ENCODE peak calls at places on chromosomes 5 and 9, in six cellular contexts. B, U, O, H, P and M are unnamed samples.
A peak's percentile ranks its signal among the peaks of the same experiment; 100 is the strongest.

GRCh38 chr9:75664597-75664996 is 225.9 kb upstream of the PCSK5 start:
- DNase-seq in B (no peak), U (peak; percentile 15), O (no peak), H (no peak), P (no peak), M (no peak)

GRCh38 chr9:35481347-35481975 is 8.4 kb upstream of the RUSC2 start:
- DNase-seq in B (no peak), U (peak; percentile 54), O (peak; percentile 87), H (no peak), P (no peak), M (peak; percentile 36)

GRCh38 chr5:179167871-179168451 is 107.8 kb downstream of the ZNF354C start:
- DNase-seq in B (no peak), U (no peak), O (no peak), H (peak; percentile 43), P (peak; percentile 38), M (no peak)

GRCh38 chr9:137315581-137316011 is 13.5 kb upstream of the NRARP start:
- DNase-seq in B (no peak), U (no peak), O (no peak), H (no peak), P (peak; percentile 79), M (no peak)

GRCh38 chr9:36905101-36906066 is 128.7 kb downstream of the PAX5 start:
- DNase-seq in B (no peak), U (peak; percentile 12), O (no peak), H (no peak), P (no peak), M (no peak)

GRCh38 chr5:72156921-72157320 is 49.6 kb downstream of the MAP1B start:
- DNase-seq in B (no peak), U (no peak), O (peak; percentile 65), H (no peak), P (no peak), M (no peak)

GRCh38 chr9:138053321-138053868 is 175.8 kb downstream of the CACNA1B start:
- DNase-seq in B (no peak), U (no peak), O (no peak), H (peak; percentile 38), P (no peak), M (no peak)

GRCh38 chr9:88179080-88179521 is 40.8 kb upstream of the SPATA31C2 start:
- DNase-seq in B (no peak), U (no peak), O (no peak), H (peak; percentile 83), P (no peak), M (no peak)

GRCh38 chr9:76333964-76334363 is 60.3 kb downstream of the RFK start:
- DNase-seq in B (no peak), U (no peak), O (no peak), H (no peak), P (no peak), M (no peak)

GRCh38 chr5:55758231-55758630 is 20.4 kb downstream of the DDX4 start:
- DNase-seq in B (no peak), U (no peak), O (no peak), H (no peak), P (no peak), M (no peak)

GRCh38 chr9:3842839-3843238 is 317.0 kb upstream of the RFX3 start:
- DNase-seq in B (no peak), U (no peak), O (no peak), H (no peak), P (no peak), M (no peak)

GRCh38 chr9:3971391-3972082 is 328.3 kb downstream of the GLIS3 start:
- DNase-seq in B (no peak), U (no peak), O (peak; percentile 34), H (no peak), P (no peak), M (no peak)

GRCh38 chr5:143101740-143102386 is 301.6 kb downstream of the NR3C1 start:
- DNase-seq in B (no peak), U (no peak), O (no peak), H (no peak), P (no peak), M (no peak)

GRCh38 chr5:149114403-149115312 is 26.6 kb upstream of the ABLIM3 start:
- DNase-seq in B (peak; percentile 63), U (peak; percentile 66), O (peak; percentile 90), H (no peak), P (no peak), M (peak; percentile 68)

GRCh38 chr5:169295241-169295747 is 5.6 kb downstream of the SLIT3 start:
- DNase-seq in B (no peak), U (no peak), O (no peak), H (no peak), P (no peak), M (no peak)

DNA sequence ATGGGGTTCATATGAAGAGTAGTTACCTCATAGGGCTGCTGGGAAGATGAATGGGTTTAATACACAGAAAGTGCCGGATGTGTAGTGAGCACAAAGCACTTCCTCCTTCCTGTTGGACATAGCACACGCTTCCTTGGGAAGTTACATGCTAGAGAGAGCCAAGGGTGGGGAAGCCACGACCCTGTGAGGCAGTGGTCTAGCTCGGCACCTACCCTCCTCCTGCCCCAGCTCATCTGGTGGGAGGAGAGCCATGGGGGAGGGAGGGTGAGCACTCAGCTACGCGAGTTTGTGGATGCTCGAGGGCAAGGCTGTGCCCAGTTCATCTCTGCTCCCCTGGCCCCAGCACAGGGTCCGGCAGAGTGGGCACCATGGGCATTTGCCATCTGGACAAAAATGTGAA is 43.6 kb upstream of the NEK6 start:
- DNase-seq in B (no peak), U (no peak), O (no peak), H (peak; percentile 77), P (no peak), M (no peak)
- H3K4me3 ChIP-seq in B (no peak overlapping the region), U (no peak overlapping the region), O (no peak overlapping the region), H (no peak overlapping the region), P (no peak overlapping the region), M (no peak overlapping the region)

DNA sequence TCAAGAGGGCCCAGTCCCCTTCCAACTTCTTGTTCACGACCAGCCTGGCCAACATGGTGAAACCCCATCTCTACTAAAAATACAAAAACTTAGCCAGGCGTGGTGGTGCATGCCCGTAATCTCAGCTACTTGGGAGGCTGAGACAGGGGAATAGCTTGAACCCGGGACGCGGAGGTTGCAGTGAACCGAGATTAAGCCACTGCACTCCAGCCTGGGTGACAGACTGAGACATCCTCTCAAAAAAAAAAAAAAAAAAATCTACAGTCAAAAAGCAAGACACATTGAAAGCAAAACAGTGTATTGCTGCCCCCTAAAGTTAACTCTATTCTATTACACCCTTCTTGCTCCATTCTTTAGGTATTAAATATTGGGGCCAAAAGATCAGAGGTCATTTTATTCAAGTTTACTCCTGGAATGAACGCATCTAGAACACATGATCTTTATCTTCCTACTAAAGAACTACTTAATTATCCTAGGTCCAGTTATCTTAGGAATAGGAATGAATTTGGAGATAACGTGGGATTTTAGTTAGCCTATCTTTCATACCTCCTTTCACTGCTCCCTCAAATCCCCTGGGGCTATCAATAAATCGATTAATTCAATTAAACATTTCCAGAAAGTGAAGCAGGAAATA is 2.4 kb downstream of the ATG12 start:
- DNase-seq in B (peak; percentile 44), U (peak; percentile 61), O (peak; percentile 70), H (peak; percentile 77), P (no peak), M (no peak)
- H3K4me3 ChIP-seq in B (no peak overlapping the region), U (peak overlapping the region; percentile 98), O (peak overlapping the region; percentile 9), H (no peak overlapping the region), P (no peak overlapping the region), M (no peak overlapping the region)

GRCh38 chr5:61731946-61732314 is 399.9 kb downstream of the ZSWIM6 start:
- DNase-seq in B (no peak), U (no peak), O (no peak), H (no peak), P (no peak), M (no peak)
- H3K4me3 ChIP-seq in B (peak overlapping the region; percentile 37), U (no peak overlapping the region), O (no peak overlapping the region), H (no peak overlapping the region), P (no peak overlapping the region), M (no peak overlapping the region)

GRCh38 chr5:39074009-39074886 is at the start of gene RICTOR:
- DNase-seq in B (peak; percentile 88), U (peak; percentile 70), O (peak; percentile 88), H (peak; percentile 98), P (peak; percentile 93), M (peak; percentile 87)

GRCh38 chr5:39076101-39076756 is 2.0 kb upstream of the RICTOR start:
- DNase-seq in B (no peak), U (no peak), O (no peak), H (no peak), P (no peak), M (no peak)

GRCh38 chr5:39079147-39079546 is 4.9 kb upstream of the RICTOR start:
- DNase-seq in B (no peak), U (no peak), O (no peak), H (no peak), P (no peak), M (no peak)

GRCh38 chr5:39073759-39074008 is 515 bp downstream of the RICTOR start:
- DNase-seq in B (peak; percentile 29), U (no peak), O (no peak), H (peak; percentile 92), P (peak; percentile 79), M (no peak)

GRCh38 chr5:39076757-39077475 is 2.7 kb upstream of the RICTOR start:
- DNase-seq in B (no peak), U (no peak), O (peak; percentile 17), H (no peak), P (no peak), M (no peak)
- H3K4me3 ChIP-seq in B (no peak overlapping the region), U (no peak overlapping the region), O (no peak overlapping the region), H (no peak overlapping the region), P (no peak overlapping the region), M (no peak overlapping the region)

DNA sequence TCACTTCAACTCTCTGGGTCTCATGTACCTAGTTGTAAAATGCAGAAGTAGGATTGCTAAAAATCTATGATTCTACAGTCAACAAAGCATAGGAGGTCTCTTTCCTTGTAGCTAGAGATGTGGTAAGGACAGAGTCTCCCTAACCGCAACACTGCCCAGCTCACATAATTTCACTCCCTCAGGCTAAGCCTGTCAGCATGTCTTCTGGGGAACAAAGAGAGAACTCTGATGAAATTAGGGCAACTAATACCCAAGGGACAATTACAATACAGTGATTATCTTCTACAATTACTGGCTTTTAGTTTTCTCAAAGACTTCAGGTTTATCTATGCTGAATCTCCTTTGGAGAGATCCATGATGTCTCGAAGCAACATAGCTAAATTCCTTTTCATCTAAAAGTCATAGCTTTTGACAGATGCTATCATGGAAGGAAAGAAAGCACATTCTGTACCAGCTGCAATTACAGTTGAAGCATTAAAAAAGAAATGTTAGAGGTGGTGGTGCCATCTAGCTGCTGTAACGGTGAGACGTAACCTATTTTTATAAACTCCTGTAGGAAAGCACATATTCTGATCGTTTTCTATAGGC is 141.1 kb upstream of the TARS1 start:
- DNase-seq in B (no peak), U (no peak), O (peak; percentile 86), H (no peak), P (no peak), M (peak; percentile 7)
- H3K4me3 ChIP-seq in B (no peak overlapping the region), U (no peak overlapping the region), O (no peak overlapping the region), H (no peak overlapping the region), P (no peak overlapping the region), M (no peak overlapping the region)

GRCh38 chr5:133867851-133868545 is 100.4 kb downstream of the C5orf15 start:
- DNase-seq in B (no peak), U (no peak), O (no peak), H (no peak), P (no peak), M (no peak)

GRCh38 chr5:133867341-133867740 is 101.1 kb downstream of the C5orf15 start:
- DNase-seq in B (no peak), U (no peak), O (no peak), H (no peak), P (no peak), M (no peak)

GRCh38 chr5:133868946-133869674 is 99.3 kb downstream of the C5orf15 start:
- DNase-seq in B (peak; percentile 54), U (peak; percentile 21), O (peak; percentile 83), H (peak; percentile 86), P (no peak), M (peak; percentile 61)

GRCh38 chr5:133870661-133871060 is 97.8 kb downstream of the C5orf15 start:
- DNase-seq in B (no peak), U (no peak), O (peak; percentile 68), H (no peak), P (no peak), M (no peak)

GRCh38 chr5:133869675-133869978 is 98.8 kb downstream of the C5orf15 start:
- DNase-seq in B (no peak), U (no peak), O (no peak), H (no peak), P (no peak), M (peak; percentile 32)
- H3K4me3 ChIP-seq in B (no peak overlapping the region), U (no peak overlapping the region), O (no peak overlapping the region), H (no peak overlapping the region), P (no peak overlapping the region), M (no peak overlapping the region)